ENCODE peak calls at places on chromosomes 11 and 22, in five cellular contexts. H is HT-29; R is activated CD8-positive, alpha-beta memory T cell treated with anti-CD3 and anti-CD28 coated beads, Interleukin-2, amount 10 ng/mL, durations not matched to agents 7 days and 5 days; E is NCI-H1092 treated with DMSO at 0.1 percent for 48 hours; D is B cell. O is an unnamed sample.

GRCh38 chr11:1652026-1652425 is 22.5 kb downstream of the KRTAP5-5 start:
- DNase-seq in D (peak; percentile 34), H (no peak), R (no peak), E (no peak), O (no peak)

GRCh38 chr22:30457964-30458363 is 13.9 kb downstream of the SEC14L3 start:
- DNase-seq in D (no peak), E (no peak), R (no peak), H (no peak), O (no peak)

GRCh38 chr11:117945047-117945820 is 16.0 kb upstream of the TMPRSS13 start:
- DNase-seq in D (no peak), R (no peak), H (no peak), E (no peak), O (no peak)

GRCh38 chr11:37264783-37265182 is 666.7 kb upstream of the RAG2 start:
- DNase-seq in H (no peak), E (no peak), R (no peak), D (no peak), O (no peak)

GRCh38 chr11:19905280-19905853 is 192.7 kb downstream of the NAV2 start:
- DNase-seq in R (no peak), E (peak; percentile 55), H (peak; percentile 24), D (no peak), O (no peak)

GRCh38 chr11:73321342-73322110 is 13.4 kb downstream of the ARHGEF17 start:
- DNase-seq in R (no peak), E (peak; percentile 31), H (peak; percentile 51), D (no peak), O (no peak)

GRCh38 chr11:58639103-58639502 is 16.6 kb downstream of the CNTF start:
- DNase-seq in H (no peak), D (no peak), E (no peak), R (no peak), O (no peak)

GRCh38 chr11:61535998-61536675 is 27.6 kb downstream of the LRRC10B start:
- DNase-seq in R (no peak), E (no peak), D (no peak), H (no peak), O (no peak)

GRCh38 chr11:70192666-70193410 is 10.3 kb upstream of the FADD start:
- DNase-seq in E (no peak), H (peak; percentile 49), R (no peak), D (no peak), O (no peak)

GRCh38 chr11:110077866-110078325 is 15.3 kb upstream of the ZC3H12C start:
- DNase-seq in H (no peak), D (no peak), E (no peak), R (peak; percentile 86), O (no peak)

O was measured in esophagus muscularis mucosa.